ENCODE peak calls at places on chromosomes 7 and 10, in four cellular contexts. D, Z, Y and U are unnamed samples.

GRCh38 chr10:31320179-31320597 is 1.2 kb downstream of the ZEB1 start:
- DNase-seq in Z (peak; percentile 50), Y (peak; percentile 18), D (no peak), U (peak; percentile 43)

GRCh38 chr10:12502526-12503274 is 153.4 kb downstream of the CAMK1D start:
- DNase-seq in Y (no peak), Z (no peak), D (no peak), U (no peak)

GRCh38 chr7:119483364-119483763 is 789.6 kb upstream of the KCND2 start:
- DNase-seq in D (no peak), Y (no peak), Z (no peak), U (no peak)

GRCh38 chr7:29019275-29019820 is 61.2 kb upstream of the TRIL start:
- DNase-seq in Z (no peak), D (no peak), Y (no peak), U (no peak)

GRCh38 chr10:88735661-88736060 is 24.2 kb upstream of the LIPN start:
- DNase-seq in D (no peak), Y (no peak), Z (no peak), U (no peak)

GRCh38 chr7:15352807-15353206 is 209.0 kb downstream of the AGMO start:
- DNase-seq in D (no peak), Y (no peak), Z (no peak), U (no peak)

GRCh38 chr7:65307651-65308299 is 65.9 kb upstream of the ZNF92 start:
- DNase-seq in Z (peak; percentile 69), Y (peak; percentile 74), D (peak; percentile 57), U (peak; percentile 49)

GRCh38 chr7:77265666-77266065 is 66.0 kb upstream of the FGL2 start:
- DNase-seq in Z (no peak), D (no peak), Y (no peak), U (no peak)

GRCh38 chr10:102859911-102860310 is 5.9 kb downstream of the BORCS7 start:
- DNase-seq in Y (no peak), D (no peak), Z (no peak), U (no peak)

GRCh38 chr10:46285300-46285699 is 1.5 kb upstream of the ANTXRL start:
- DNase-seq in D (no peak), Z (no peak), Y (no peak), U (no peak)

DNA sequence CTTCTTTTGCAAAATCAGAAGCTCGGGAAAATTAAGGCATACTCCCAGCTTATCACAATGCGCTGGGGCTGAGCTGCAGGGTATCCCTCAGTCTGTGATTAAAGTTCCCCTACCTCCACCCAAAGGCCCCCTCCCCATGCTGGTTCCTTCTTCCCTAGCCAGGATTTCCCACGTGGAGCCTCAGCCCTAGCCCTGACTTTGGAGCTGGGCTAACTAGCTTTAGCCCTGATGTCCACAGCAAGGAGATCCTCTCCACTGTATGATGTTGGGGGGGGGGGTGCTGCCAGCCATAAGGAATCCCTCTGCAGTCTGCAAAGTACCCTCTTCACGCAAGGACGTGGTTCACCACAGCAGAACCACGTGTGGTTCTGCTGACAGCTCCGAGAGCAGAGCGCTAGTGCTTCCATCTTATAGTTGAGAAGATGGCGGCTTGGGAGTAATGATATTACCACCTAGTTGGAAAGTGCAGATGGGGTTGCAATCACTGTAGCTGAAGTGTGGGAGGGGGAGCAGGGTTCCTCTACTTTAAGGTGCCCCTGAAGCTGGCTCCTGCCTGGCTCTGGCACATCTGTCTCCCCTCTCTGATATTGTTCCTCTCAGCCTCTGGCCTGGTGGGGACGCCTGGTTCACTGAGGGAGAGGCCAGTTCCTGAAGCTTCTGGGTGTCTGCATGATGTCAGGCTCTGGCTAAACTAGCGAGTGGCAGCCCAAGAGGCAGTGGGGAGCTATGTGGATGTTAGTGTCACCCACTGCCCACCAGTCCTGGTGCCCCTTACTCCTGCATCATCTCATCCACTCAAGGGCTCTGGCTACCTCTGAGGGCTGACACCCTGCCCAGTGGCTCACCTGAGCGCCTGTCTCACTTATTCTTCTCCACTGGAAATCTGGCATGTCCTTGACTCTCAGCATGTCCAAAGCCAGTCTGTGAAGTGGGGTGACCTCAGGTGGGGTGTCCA is 270.7 kb downstream of the RPS24 start:
- DNase-seq in D (no peak), Z (no peak), Y (no peak), U (no peak)
- TF ChIP-seq HMGXB4 in D (no peak), Z (no peak), Y (no peak), U (no peak)

DNA sequence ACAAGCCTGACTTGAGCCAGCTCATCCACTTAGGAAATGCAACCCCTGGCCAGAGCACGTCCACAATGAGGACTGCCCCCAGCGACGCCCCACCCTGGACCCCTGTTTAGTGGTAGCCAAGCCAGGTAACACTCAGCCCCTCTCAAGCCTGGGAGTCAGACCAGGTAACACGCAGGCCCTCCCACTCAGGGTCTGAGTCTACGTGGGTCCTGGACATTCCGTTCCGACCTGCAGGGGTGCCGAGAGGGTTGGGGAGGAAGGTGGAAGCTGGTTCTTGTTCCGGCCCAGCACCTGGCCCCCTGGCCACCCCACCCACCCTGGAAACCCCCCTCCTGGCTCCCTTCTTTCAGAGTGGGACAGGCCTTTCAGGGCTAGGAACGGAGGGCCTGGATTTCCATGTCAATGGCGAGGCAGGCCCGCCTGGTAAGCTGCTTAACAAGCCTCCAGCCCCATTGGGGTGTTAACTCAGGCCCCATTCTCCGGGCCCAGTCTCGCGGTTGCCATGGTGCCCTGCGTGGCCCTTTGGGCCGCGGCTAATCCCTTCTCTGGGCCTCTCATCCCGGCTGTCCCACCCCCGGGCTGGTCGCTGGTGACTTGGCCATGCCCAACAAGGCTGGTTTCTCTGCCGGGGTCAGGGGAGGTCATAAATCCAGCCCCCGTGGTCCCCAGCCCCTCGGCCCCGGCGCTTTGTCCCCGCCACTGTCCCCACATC is 19.7 kb upstream of the LFNG start:
- DNase-seq in Y (no peak), D (no peak), Z (peak; percentile 58), U (no peak)
- TF ChIP-seq HMGXB4 in Y (no peak), D (no peak), Z (no peak), U (no peak)

GRCh38 chr7:47516985-47517590 is 64.8 kb downstream of the TNS3 start:
- DNase-seq in Y (no peak), Z (no peak), D (no peak), U (no peak)
- TF ChIP-seq HMGXB4 in Y (no peak), Z (no peak), D (no peak), U (no peak)

GRCh38 chr7:54546081-54546985 is 4.2 kb downstream of the VSTM2A start:
- DNase-seq in D (peak; percentile 20), Z (peak; percentile 83), Y (peak; percentile 26), U (peak; percentile 35)
- TF ChIP-seq HMGXB4 in D (no peak), Z (peak; percentile 84), Y (no peak), U (no peak)